ENCODE peak calls at places on chromosomes 7 and 10, in five cellular contexts. One of them, this sample, is unnamed.

GRCh38 chr10:111076682-111077661 is at the start of gene ADRA2A:
- DNase-seq in prostate gland: no peak
- DNase-seq in GM12891: peak
- DNase-seq in upper lobe of left lung: peak
- DNase-seq in GM23338: peak
- DNase-seq in this sample: peak

GRCh38 chr7:91424372-91424771 is 160.1 kb downstream of the FZD1 start:
- DNase-seq in prostate gland: no peak
- DNase-seq in GM12891: no peak
- DNase-seq in upper lobe of left lung: no peak
- DNase-seq in GM23338: peak
- DNase-seq in this sample: no peak

GRCh38 chr10:30527623-30528426 is 93.8 kb downstream of the MAP3K8 start:
- DNase-seq in prostate gland: no peak
- DNase-seq in GM12891: no peak
- DNase-seq in upper lobe of left lung: no peak
- DNase-seq in GM23338: no peak
- DNase-seq in this sample: no peak

GRCh38 chr10:119341236-119342016 is 134.1 kb downstream of the GRK5 start:
- DNase-seq in prostate gland: no peak
- DNase-seq in GM12891: no peak
- DNase-seq in upper lobe of left lung: no peak
- DNase-seq in GM23338: no peak
- DNase-seq in this sample: no peak

GRCh38 chr7:134605978-134606923 is 40.4 kb upstream of the BPGM start:
- DNase-seq in prostate gland: peak
- DNase-seq in GM12891: peak
- DNase-seq in upper lobe of left lung: peak
- DNase-seq in GM23338: peak
- DNase-seq in this sample: peak

GRCh38 chr7:134757938-134758337 is 21.5 kb upstream of the CALD1 start:
- DNase-seq in prostate gland: no peak
- DNase-seq in GM12891: no peak
- DNase-seq in upper lobe of left lung: no peak
- DNase-seq in GM23338: no peak
- DNase-seq in this sample: no peak

GRCh38 chr10:103534621-103535498 is 41.4 kb downstream of the NEURL1 start:
- DNase-seq in prostate gland: no peak
- DNase-seq in GM12891: no peak
- DNase-seq in upper lobe of left lung: no peak
- DNase-seq in GM23338: no peak
- DNase-seq in this sample: no peak

GRCh38 chr10:11176746-11177145 is 159.1 kb downstream of the CELF2 start:
- DNase-seq in prostate gland: no peak
- DNase-seq in GM12891: no peak
- DNase-seq in upper lobe of left lung: no peak
- DNase-seq in GM23338: no peak
- DNase-seq in this sample: peak

GRCh38 chr10:60479305-60480020 is 89.8 kb upstream of the ANK3 start:
- DNase-seq in prostate gland: no peak
- DNase-seq in GM12891: no peak
- DNase-seq in upper lobe of left lung: no peak
- DNase-seq in GM23338: no peak
- DNase-seq in this sample: no peak

GRCh38 chr10:91683976-91684375 is 51.1 kb upstream of the PPP1R3C start:
- DNase-seq in prostate gland: no peak
- DNase-seq in GM12891: no peak
- DNase-seq in upper lobe of left lung: no peak
- DNase-seq in GM23338: peak
- DNase-seq in this sample: no peak

GRCh38 chr7:2934984-2935740 is 91.1 kb upstream of the GNA12 start:
- DNase-seq in prostate gland: no peak
- DNase-seq in GM12891: no peak
- DNase-seq in upper lobe of left lung: peak
- DNase-seq in GM23338: no peak
- DNase-seq in this sample: no peak
- TF ChIP-seq POLR2AphosphoS5 in prostate gland: no peak
- TF ChIP-seq POLR2AphosphoS5 in GM12891: no peak
- TF ChIP-seq POLR2AphosphoS5 in upper lobe of left lung: no peak
- TF ChIP-seq POLR2AphosphoS5 in GM23338: no peak
- TF ChIP-seq POLR2AphosphoS5 in this sample: no peak

DNA sequence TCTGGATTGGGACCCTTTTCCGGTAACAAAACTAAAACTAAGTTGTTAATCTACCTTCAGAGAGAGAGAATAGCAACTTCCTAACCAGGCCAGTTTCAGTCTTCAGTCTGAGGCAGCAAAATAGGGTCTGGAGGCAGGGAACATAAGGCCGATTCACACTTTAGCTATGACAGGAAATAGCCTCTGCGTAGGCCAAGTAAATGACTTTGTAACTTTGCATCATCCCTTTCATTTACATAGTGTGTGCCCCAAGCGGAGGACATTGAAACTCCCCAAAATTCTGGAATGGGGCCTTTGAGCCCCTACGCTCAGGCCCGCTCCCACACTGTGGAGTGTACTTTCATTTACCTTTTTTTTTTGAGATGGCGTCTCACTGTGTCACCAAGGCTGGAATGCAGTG is 1.7 kb upstream of the UPP1 start:
- DNase-seq in prostate gland: no peak
- DNase-seq in GM12891: no peak
- DNase-seq in upper lobe of left lung: no peak
- DNase-seq in GM23338: peak
- DNase-seq in this sample: no peak
- TF ChIP-seq POLR2AphosphoS5 in prostate gland: no peak
- TF ChIP-seq POLR2AphosphoS5 in GM12891: no peak
- TF ChIP-seq POLR2AphosphoS5 in upper lobe of left lung: peak
- TF ChIP-seq POLR2AphosphoS5 in GM23338: no peak
- TF ChIP-seq POLR2AphosphoS5 in this sample: no peak

GRCh38 chr10:44334091-44334490 is 50.8 kb downstream of the CXCL12 start:
- DNase-seq in prostate gland: no peak
- DNase-seq in GM12891: no peak
- DNase-seq in upper lobe of left lung: no peak
- DNase-seq in GM23338: no peak
- DNase-seq in this sample: no peak
- TF ChIP-seq POLR2AphosphoS5 in prostate gland: no peak
- TF ChIP-seq POLR2AphosphoS5 in GM12891: no peak
- TF ChIP-seq POLR2AphosphoS5 in upper lobe of left lung: no peak
- TF ChIP-seq POLR2AphosphoS5 in GM23338: no peak
- TF ChIP-seq POLR2AphosphoS5 in this sample: no peak

DNA sequence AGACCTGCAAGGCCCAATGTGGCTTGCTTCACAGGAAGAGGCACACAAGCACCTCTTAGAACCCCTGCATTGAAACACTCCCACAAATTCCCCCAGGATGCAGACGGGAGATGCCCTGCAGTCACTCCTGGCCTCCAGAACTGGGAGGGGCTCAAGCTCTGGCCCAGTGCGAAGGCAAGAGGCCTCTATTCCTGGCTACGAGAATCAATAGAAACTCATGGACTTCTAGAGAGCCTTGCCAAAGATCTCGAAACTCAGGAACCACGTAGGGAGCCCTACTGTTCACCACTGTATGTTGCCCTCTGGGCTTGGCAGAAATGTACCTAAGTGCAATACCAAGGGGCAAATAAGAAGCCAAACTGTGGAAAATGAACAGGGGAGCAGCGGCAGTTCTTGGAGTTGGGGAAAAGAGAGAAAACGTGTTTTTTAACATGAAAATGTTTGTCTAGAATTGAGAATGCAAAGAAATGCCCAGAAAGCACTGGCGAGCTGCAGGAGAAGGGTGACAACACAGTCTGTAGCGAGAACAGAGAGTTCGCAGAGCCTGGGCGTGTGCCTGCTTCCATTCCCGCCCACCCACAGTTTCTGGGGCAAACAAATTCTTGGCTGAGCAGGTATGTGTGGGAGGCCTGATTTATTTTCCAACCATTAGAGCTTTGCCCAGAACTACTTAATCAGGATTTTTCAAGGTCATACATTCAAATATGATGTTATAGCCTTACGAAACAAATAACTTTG is 260.5 kb upstream of the KLF14 start:
- DNase-seq in prostate gland: peak
- DNase-seq in GM12891: no peak
- DNase-seq in upper lobe of left lung: no peak
- DNase-seq in GM23338: peak
- DNase-seq in this sample: peak
- TF ChIP-seq POLR2AphosphoS5 in prostate gland: peak
- TF ChIP-seq POLR2AphosphoS5 in GM12891: no peak
- TF ChIP-seq POLR2AphosphoS5 in upper lobe of left lung: peak
- TF ChIP-seq POLR2AphosphoS5 in GM23338: no peak
- TF ChIP-seq POLR2AphosphoS5 in this sample: no peak

GRCh38 chr7:23615331-23615730 is 18.1 kb downstream of the CCDC126 start:
- DNase-seq in prostate gland: no peak
- DNase-seq in GM12891: no peak
- DNase-seq in upper lobe of left lung: no peak
- DNase-seq in GM23338: no peak
- DNase-seq in this sample: no peak

GRCh38 chr7:23619141-23619540 is 22.0 kb downstream of the CCDC126 start:
- DNase-seq in prostate gland: no peak
- DNase-seq in GM12891: no peak
- DNase-seq in upper lobe of left lung: no peak
- DNase-seq in GM23338: no peak
- DNase-seq in this sample: no peak

GRCh38 chr7:23616593-23616992 is 19.4 kb downstream of the CCDC126 start:
- DNase-seq in prostate gland: no peak
- DNase-seq in GM12891: no peak
- DNase-seq in upper lobe of left lung: no peak
- DNase-seq in GM23338: no peak
- DNase-seq in this sample: no peak

GRCh38 chr7:23617482-23617881 is 20.3 kb downstream of the CCDC126 start:
- DNase-seq in prostate gland: no peak
- DNase-seq in GM12891: no peak
- DNase-seq in upper lobe of left lung: no peak
- DNase-seq in GM23338: no peak
- DNase-seq in this sample: no peak

DNA sequence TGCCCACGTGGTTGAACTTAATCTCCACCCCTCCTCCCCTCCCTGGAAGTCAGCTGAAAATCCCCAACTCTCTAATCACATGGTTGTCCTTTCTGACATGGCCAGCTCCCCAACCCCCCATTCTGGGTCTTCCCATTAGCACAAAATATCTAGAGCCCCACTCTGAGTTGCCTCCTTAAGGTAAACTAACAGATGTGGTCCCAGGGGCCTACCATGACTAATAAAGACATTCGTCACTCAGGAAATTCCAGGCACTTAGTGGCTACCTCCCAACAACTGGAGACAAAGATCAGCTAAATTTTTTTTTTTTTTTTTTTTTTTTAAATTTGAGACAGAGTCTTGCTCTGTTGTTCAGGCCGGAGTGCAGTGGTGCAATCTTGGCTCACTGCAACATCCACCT is 21.1 kb downstream of the CCDC126 start:
- DNase-seq in prostate gland: no peak
- DNase-seq in GM12891: no peak
- DNase-seq in upper lobe of left lung: no peak
- DNase-seq in GM23338: no peak
- DNase-seq in this sample: no peak
- TF ChIP-seq POLR2AphosphoS5 in prostate gland: no peak
- TF ChIP-seq POLR2AphosphoS5 in GM12891: no peak
- TF ChIP-seq POLR2AphosphoS5 in upper lobe of left lung: no peak
- TF ChIP-seq POLR2AphosphoS5 in GM23338: no peak
- TF ChIP-seq POLR2AphosphoS5 in this sample: no peak

GRCh38 chr7:148753224-148753623 is 54.5 kb downstream of the CUL1 start:
- DNase-seq in prostate gland: no peak
- DNase-seq in GM12891: no peak
- DNase-seq in upper lobe of left lung: no peak
- DNase-seq in GM23338: no peak
- DNase-seq in this sample: no peak
- TF ChIP-seq POLR2AphosphoS5 in prostate gland: no peak
- TF ChIP-seq POLR2AphosphoS5 in GM12891: no peak
- TF ChIP-seq POLR2AphosphoS5 in upper lobe of left lung: no peak
- TF ChIP-seq POLR2AphosphoS5 in GM23338: no peak
- TF ChIP-seq POLR2AphosphoS5 in this sample: no peak

DNA sequence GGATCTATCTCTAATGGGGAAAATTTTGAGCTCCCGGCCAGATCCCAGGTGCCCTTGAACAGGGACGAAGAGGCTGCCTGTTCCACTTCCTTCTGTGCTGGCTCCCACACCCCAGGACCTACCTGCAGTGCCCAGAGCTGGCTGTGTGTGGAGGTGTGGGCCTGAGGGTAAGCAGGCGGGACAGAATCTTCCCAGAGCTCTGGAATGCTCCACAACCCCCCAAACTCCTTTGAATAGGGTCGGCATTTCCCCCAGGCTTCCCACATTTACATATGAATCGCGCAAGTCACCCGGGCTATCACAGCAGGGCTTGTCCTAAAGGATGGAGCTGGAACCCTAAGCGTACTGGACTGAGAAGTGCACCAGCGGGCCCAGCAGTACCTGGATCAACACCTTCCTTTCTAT is 95.9 kb downstream of the DNMBP start:
- DNase-seq in prostate gland: peak
- DNase-seq in GM12891: no peak
- DNase-seq in upper lobe of left lung: peak
- DNase-seq in GM23338: peak
- DNase-seq in this sample: peak
- TF ChIP-seq POLR2AphosphoS5 in prostate gland: no peak
- TF ChIP-seq POLR2AphosphoS5 in GM12891: no peak
- TF ChIP-seq POLR2AphosphoS5 in upper lobe of left lung: no peak
- TF ChIP-seq POLR2AphosphoS5 in GM23338: peak
- TF ChIP-seq POLR2AphosphoS5 in this sample: no peak

GRCh38 chr7:35681630-35682029 is 13.3 kb downstream of the HERPUD2 start:
- DNase-seq in prostate gland: no peak
- DNase-seq in GM12891: no peak
- DNase-seq in upper lobe of left lung: no peak
- DNase-seq in GM23338: no peak
- DNase-seq in this sample: no peak

GRCh38 chr7:35677582-35678356 is 17.2 kb downstream of the HERPUD2 start:
- DNase-seq in prostate gland: no peak
- DNase-seq in GM12891: no peak
- DNase-seq in upper lobe of left lung: no peak
- DNase-seq in GM23338: no peak
- DNase-seq in this sample: no peak

GRCh38 chr7:35685781-35686180 is 9.2 kb downstream of the HERPUD2 start:
- DNase-seq in prostate gland: no peak
- DNase-seq in GM12891: no peak
- DNase-seq in upper lobe of left lung: no peak
- DNase-seq in GM23338: no peak
- DNase-seq in this sample: no peak

GRCh38 chr7:35676211-35676610 is 18.7 kb downstream of the HERPUD2 start:
- DNase-seq in prostate gland: no peak
- DNase-seq in GM12891: no peak
- DNase-seq in upper lobe of left lung: no peak
- DNase-seq in GM23338: peak
- DNase-seq in this sample: no peak

DNA sequence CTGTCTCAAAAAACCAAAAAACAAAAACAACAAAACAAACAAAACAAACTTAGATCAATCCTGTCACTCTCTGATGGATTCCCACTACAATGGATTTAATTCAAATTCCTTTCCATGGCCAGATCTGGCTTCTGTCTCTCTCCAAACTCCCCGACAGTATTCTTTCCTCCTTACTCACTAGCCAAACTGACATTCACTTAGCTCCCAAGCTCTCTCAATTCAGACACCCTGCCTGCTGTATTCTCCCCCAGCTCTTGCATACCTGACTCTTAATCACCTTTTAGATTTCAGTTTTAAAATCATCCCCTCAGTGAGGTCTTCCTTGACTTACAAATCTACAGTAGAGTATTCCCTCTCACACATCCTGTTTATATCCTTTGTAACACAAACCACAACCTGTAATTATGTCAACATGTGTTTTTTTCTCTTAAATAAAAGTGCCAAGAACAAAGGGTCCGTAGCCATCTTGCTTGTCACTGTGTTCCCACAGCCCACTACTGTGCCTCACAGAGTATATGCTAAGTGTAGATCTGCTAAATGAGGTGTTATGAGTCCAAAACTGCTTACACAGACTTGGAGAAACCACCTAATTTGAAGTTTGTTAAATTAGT is 14.4 kb downstream of the HERPUD2 start:
- DNase-seq in prostate gland: no peak
- DNase-seq in GM12891: no peak
- DNase-seq in upper lobe of left lung: no peak
- DNase-seq in GM23338: no peak
- DNase-seq in this sample: no peak
- TF ChIP-seq POLR2AphosphoS5 in prostate gland: no peak
- TF ChIP-seq POLR2AphosphoS5 in GM12891: no peak
- TF ChIP-seq POLR2AphosphoS5 in upper lobe of left lung: no peak
- TF ChIP-seq POLR2AphosphoS5 in GM23338: no peak
- TF ChIP-seq POLR2AphosphoS5 in this sample: no peak